ENCODE peak calls at places on chromosomes 11 and 22, in six cellular contexts. I is T-helper 9 cell, R is AG10803, F is NCI-H1694 treated with DMSO at 0.1 percent for 48 hours, L is SK-N-DZ, G is Right ventricle myocardium superior. S is an unnamed sample.

GRCh38 chr11:1572200-1573076 is at the start of gene DUSP8:
- DNase-seq in L (peak; percentile 76), G (peak; percentile 95), F (peak; percentile 35), R (peak; percentile 67), I (peak; percentile 97), S (peak; percentile 64)

GRCh38 chr11:43644626-43645299 is 35.8 kb upstream of the HSD17B12 start:
- DNase-seq in I (no peak), R (peak; percentile 38), F (no peak), G (no peak), L (no peak), S (no peak)

GRCh38 chr11:94276943-94277342 is 27.4 kb upstream of the IZUMO1R start:
- DNase-seq in L (no peak), R (no peak), F (no peak), I (no peak), G (no peak), S (no peak)

GRCh38 chr11:27514076-27514475 is 7.5 kb upstream of the LIN7C start:
- DNase-seq in I (no peak), L (no peak), F (no peak), G (peak; percentile 52), R (no peak), S (no peak)

GRCh38 chr11:125569913-125570621 is 790 bp downstream of the EI24 start:
- DNase-seq in I (no peak), R (no peak), L (no peak), F (no peak), G (no peak), S (peak; percentile 60)

GRCh38 chr11:1117970-1118369 is 39.8 kb upstream of the MUC5AC start:
- DNase-seq in R (no peak), F (no peak), I (no peak), G (peak; percentile 14), L (no peak), S (no peak)

GRCh38 chr22:24875862-24876506 is 70.0 kb downstream of the SGSM1 start:
- DNase-seq in F (no peak), G (no peak), R (no peak), I (no peak), L (no peak), S (no peak)

GRCh38 chr11:86579406-86579731 is 93.0 kb downstream of the ME3 start:
- DNase-seq in I (no peak), R (no peak), L (no peak), G (no peak), F (no peak), S (peak; percentile 76)

GRCh38 chr11:74679513-74679865 is 51.7 kb downstream of the CHRDL2 start:
- DNase-seq in F (no peak), L (no peak), G (no peak), R (no peak), I (no peak), S (no peak)

GRCh38 chr11:64742087-64742939 is 1.6 kb downstream of the RASGRP2 start:
- DNase-seq in G (peak; percentile 59), I (no peak), R (no peak), L (no peak), F (no peak), S (no peak)

GRCh38 chr11:118918686-118919280 is 6.9 kb downstream of the BCL9L start:
- DNase-seq in I (no peak), L (no peak), R (peak; percentile 61), F (no peak), G (no peak), S (no peak)

GRCh38 chr11:59918987-59919589 is 19.1 kb upstream of the OOSP1 start:
- DNase-seq in R (peak; percentile 49), G (no peak), I (no peak), F (peak; percentile 5), L (peak; percentile 23), S (peak; percentile 40)

GRCh38 chr11:119706887-119707286 is 22.1 kb downstream of the NECTIN1 start:
- DNase-seq in F (no peak), R (no peak), I (no peak), L (no peak), G (no peak), S (no peak)

GRCh38 chr22:34866081-34866480 is 199.9 kb upstream of the ISX start:
- DNase-seq in I (no peak), L (no peak), R (no peak), F (no peak), G (no peak), S (no peak)

GRCh38 chr11:10784229-10785145 is 24.2 kb downstream of the EIF4G2 start:
- DNase-seq in G (no peak), F (no peak), L (peak; percentile 70), I (no peak), R (no peak), S (peak; percentile 70)

S was measured in NCI-H2171 treated with DMSO at 0.1 percent for 48 hours.